ENCODE peak calls at places on chromosomes 13 and 19, in eight cellular contexts. N is pancreas, A is SW480, U is left ventricle myocardium superior, G is cardiac fibroblast, P is hepatocyte, T is activated T-helper 1 cell treated with Interleukin-2 at 50 U/mL for 16 hours, W is NCI-H69. S is an unnamed sample.

GRCh38 chr19:10961073-10961762 is 388 bp downstream of the SMARCA4 start:
- DNase-seq in N (no peak), A (no peak), U (peak), G (peak), P (no peak), T (no peak), W (no peak), S (no peak)

GRCh38 chr19:37333457-37333856 is 37.4 kb upstream of the ZNF527 start:
- DNase-seq in N (no peak), A (no peak), U (no peak), G (peak), P (no peak), T (no peak), W (no peak), S (no peak)

GRCh38 chr13:34164585-34164984 is 346.6 kb downstream of the RFC3 start:
- DNase-seq in N (peak), A (no peak), U (no peak), G (no peak), P (no peak), T (no peak), W (no peak), S (no peak)

GRCh38 chr19:3516675-3517207 is 10.6 kb downstream of the FZR1 start:
- DNase-seq in N (peak), A (no peak), U (no peak), G (no peak), P (no peak), T (peak), W (peak), S (no peak)

GRCh38 chr13:41019027-41019487 is at the start of gene ELF1:
- DNase-seq in N (peak), A (peak), U (no peak), G (peak), P (peak), T (peak), W (peak), S (peak)

GRCh38 chr19:33241530-33242101 is 16.0 kb upstream of the SLC7A10 start:
- DNase-seq in N (peak), A (no peak), U (peak), G (peak), P (peak), T (no peak), W (no peak), S (no peak)

GRCh38 chr19:13781547-13781946 is 7.3 kb downstream of the C19orf53 start:
- DNase-seq in N (no peak), A (no peak), U (peak), G (peak), P (peak), T (no peak), W (peak), S (peak)

GRCh38 chr19:47613165-47614146 is 4.5 kb downstream of the BICRA start:
- DNase-seq in N (no peak), A (no peak), U (no peak), G (peak), P (peak), T (no peak), W (peak), S (no peak)

GRCh38 chr13:110233181-110233641 is 73.7 kb downstream of the COL4A1 start:
- DNase-seq in N (no peak), A (no peak), U (peak), G (peak), P (no peak), T (no peak), W (no peak), S (peak)

GRCh38 chr13:38463047-38463446 is 113.4 kb downstream of the UFM1 start:
- DNase-seq in N (peak), A (no peak), U (no peak), G (no peak), P (no peak), T (no peak), W (peak), S (no peak)

GRCh38 chr13:52848455-52849190 is at the start of gene PCDH8:
- DNase-seq in N (no peak), A (peak), U (peak), G (no peak), P (peak), T (no peak), W (peak), S (no peak)

GRCh38 chr13:43732726-43733125 is 54.0 kb downstream of the ENOX1 start:
- DNase-seq in N (no peak), A (no peak), U (no peak), G (no peak), P (no peak), T (no peak), W (peak), S (no peak)

GRCh38 chr13:28719656-28720055 is 886 bp upstream of the SLC46A3 start:
- DNase-seq in N (no peak), A (peak), U (no peak), G (peak), P (no peak), T (no peak), W (no peak), S (no peak)

S was measured in ureter.